ENCODE peak calls at places on chromosomes 16 and 17, in nine cellular contexts. O, A, K, V, L, F, M, G and N are unnamed samples. For H3K36me3, the result is how much of the 10 kb centered on the place peaks cover.

GRCh38 chr16:75908718-75909117 is 182.4 kb upstream of the CPHXL start:
- DNase-seq in O (no peak), M (no peak), V (no peak), F (no peak), G (no peak), K (no peak), L (no peak), A (no peak), N (no peak)

GRCh38 chr16:53372942-53373871 is 61.1 kb upstream of the RBL2 start:
- DNase-seq in V (no peak), F (peak), L (no peak), M (peak), A (no peak), K (peak), O (peak), G (no peak), N (no peak)

GRCh38 chr16:57629516-57630401 is 1.3 kb downstream of the ADGRG1 start:
- DNase-seq in V (no peak), M (no peak), F (no peak), K (no peak), L (no peak), O (no peak), A (no peak), G (no peak), N (no peak)

GRCh38 chr17:19486351-19487008 is 47.2 kb upstream of the SLC47A1 start:
- DNase-seq in K (peak), G (no peak), O (no peak), M (no peak), F (no peak), L (no peak), A (no peak), V (no peak), N (no peak)

GRCh38 chr17:4833941-4834501 is 881 bp downstream of the MINK1 start:
- DNase-seq in K (no peak), O (no peak), M (no peak), G (peak), A (peak), L (no peak), F (no peak), V (peak), N (peak)

GRCh38 chr17:20156196-20157077 is 147.3 kb downstream of the SPECC1 start:
- DNase-seq in L (peak), F (peak), G (peak), V (peak), A (peak), O (peak), M (peak), K (peak), N (peak)

GRCh38 chr17:58352843-58353719 is 1.1 kb upstream of the SUPT4H1 start:
- DNase-seq in A (peak), L (peak), K (peak), O (no peak), M (no peak), G (no peak), F (no peak), V (peak), N (no peak)

GRCh38 chr16:65463652-65464260 is 341.9 kb upstream of the CDH11 start:
- DNase-seq in V (no peak), M (no peak), A (no peak), L (no peak), G (no peak), K (no peak), F (no peak), O (no peak), N (no peak)

GRCh38 chr17:40348562-40349476 is 15.7 kb downstream of the GJD3 start:
- DNase-seq in K (peak), L (no peak), F (no peak), V (no peak), G (no peak), M (no peak), O (peak), A (peak), N (peak)

GRCh38 chr17:37813753-37814152 is 68.9 kb upstream of the HNF1B start:
- DNase-seq in O (no peak), K (no peak), M (no peak), V (no peak), G (peak), F (no peak), A (peak), L (no peak), N (peak)

GRCh38 chr16:78045865-78046581 is 23.7 kb downstream of the CLEC3A start:
- DNase-seq in V (peak), O (peak), F (no peak), G (peak), A (peak), M (no peak), L (peak), K (peak), N (peak)

GRCh38 chr17:49223517-49224197 is 6.9 kb downstream of the PHOSPHO1 start:
- DNase-seq in V (peak), G (no peak), A (no peak), F (peak), O (peak), M (peak), K (peak), L (peak), N (peak)

GRCh38 chr17:77375526-77375916 is 234.8 kb downstream of the SEC14L1 start:
- DNase-seq in M (no peak), K (no peak), V (no peak), G (no peak), L (no peak), A (no peak), O (no peak), F (no peak), N (no peak)

DNA sequence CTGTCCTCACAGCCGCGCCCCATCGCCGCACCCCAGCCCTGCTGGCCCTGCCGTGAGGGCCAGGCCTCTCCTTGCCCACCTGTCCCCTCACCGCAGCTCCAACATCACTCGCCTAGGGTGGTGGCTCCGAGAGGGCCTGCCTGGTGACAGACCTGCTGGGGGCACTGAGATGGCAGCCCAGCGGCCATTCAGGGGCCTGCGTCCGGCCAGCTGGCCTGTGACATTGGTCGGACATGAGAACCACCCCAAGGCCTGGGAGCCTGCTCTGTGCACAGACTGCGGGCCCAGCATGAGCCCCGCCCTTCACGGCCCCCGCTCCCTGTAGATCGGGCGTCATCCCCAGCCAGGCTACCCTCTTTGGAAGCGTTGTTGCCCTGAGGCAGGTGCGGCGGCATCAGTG is 11.8 kb downstream of the NME3 start:
- DNase-seq in K (no peak), L (no peak), O (no peak), A (no peak), G (no peak), V (no peak), F (no peak), M (no peak), N (no peak)
- H3K36me3 ChIP-seq in K (under half), L (under half), O (half or more), A (under half), G (under half), V (under half), F (under half), M (half or more), N (under half)

GRCh38 chr16:8899709-8900317 is 17.7 kb downstream of the LITAFD start:
- DNase-seq in V (no peak), O (no peak), K (peak), M (no peak), G (no peak), L (no peak), A (no peak), F (no peak), N (no peak)
- H3K36me3 ChIP-seq in V (under half), O (half or more), K (under half), M (half or more), G (half or more), L (under half), A (under half), F (half or more), N (half or more)

GRCh38 chr16:83939266-83939856 is 13.7 kb upstream of the OSGIN1 start:
- DNase-seq in L (no peak), V (no peak), A (no peak), O (no peak), K (peak), G (no peak), M (no peak), F (no peak), N (no peak)
- H3K36me3 ChIP-seq in L (under half), V (under half), A (under half), O (under half), K (under half), G (under half), M (under half), F (under half), N (under half)

GRCh38 chr17:6611231-6611630 is 29.3 kb downstream of the KIAA0753 start:
- DNase-seq in V (no peak), A (no peak), F (no peak), M (no peak), K (no peak), O (no peak), G (no peak), L (no peak), N (no peak)

GRCh38 chr17:6605142-6605541 is 35.4 kb downstream of the KIAA0753 start:
- DNase-seq in G (no peak), L (no peak), M (no peak), V (no peak), A (no peak), F (no peak), K (no peak), O (no peak), N (no peak)

GRCh38 chr17:6610011-6610410 is 30.5 kb downstream of the KIAA0753 start:
- DNase-seq in G (peak), A (peak), F (no peak), O (no peak), L (no peak), K (no peak), V (no peak), M (no peak), N (no peak)

GRCh38 chr17:6603746-6604325 is 36.7 kb downstream of the KIAA0753 start:
- DNase-seq in F (no peak), V (peak), O (peak), G (no peak), K (no peak), L (no peak), A (no peak), M (no peak), N (no peak)

DNA sequence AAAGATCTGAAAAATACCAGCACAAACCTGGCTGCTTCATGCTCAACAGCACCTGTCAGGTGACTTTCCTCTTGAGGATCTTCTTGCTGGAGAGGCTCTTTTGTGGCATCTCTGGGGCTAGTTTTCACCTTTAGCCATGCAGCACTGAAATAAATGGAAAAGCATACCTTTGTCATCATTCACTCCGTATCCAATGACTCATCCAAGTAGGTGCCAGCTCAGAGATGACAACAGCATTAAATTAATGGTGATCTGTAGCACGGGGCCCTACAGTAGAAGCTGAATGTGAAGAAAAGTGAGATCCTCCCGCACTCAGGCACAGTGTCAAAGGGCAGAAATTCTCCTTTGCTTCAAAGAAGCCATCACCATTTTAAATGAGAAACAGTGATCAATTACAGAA is 32.2 kb downstream of the KIAA0753 start:
- DNase-seq in O (no peak), A (peak), L (no peak), M (no peak), K (no peak), V (no peak), G (peak), F (no peak), N (no peak)
- H3K36me3 ChIP-seq in O (half or more), A (under half), L (under half), M (half or more), K (under half), V (under half), G (under half), F (under half), N (under half)

GRCh38 chr17:15914400-15915165 is 30.3 kb upstream of the ADORA2B start:
- DNase-seq in F (no peak), O (peak), K (no peak), G (peak), V (no peak), M (no peak), L (no peak), A (peak), N (peak)
- H3K36me3 ChIP-seq in F (under half), O (under half), K (under half), G (under half), V (under half), M (under half), L (under half), A (under half), N (under half)

GRCh38 chr17:62690168-62690897 is 62.9 kb downstream of the MRC2 start:
- DNase-seq in O (no peak), V (no peak), A (no peak), K (no peak), M (no peak), F (no peak), L (no peak), G (no peak), N (no peak)
- H3K36me3 ChIP-seq in O (under half), V (under half), A (under half), K (under half), M (under half), F (under half), L (under half), G (under half), N (under half)

DNA sequence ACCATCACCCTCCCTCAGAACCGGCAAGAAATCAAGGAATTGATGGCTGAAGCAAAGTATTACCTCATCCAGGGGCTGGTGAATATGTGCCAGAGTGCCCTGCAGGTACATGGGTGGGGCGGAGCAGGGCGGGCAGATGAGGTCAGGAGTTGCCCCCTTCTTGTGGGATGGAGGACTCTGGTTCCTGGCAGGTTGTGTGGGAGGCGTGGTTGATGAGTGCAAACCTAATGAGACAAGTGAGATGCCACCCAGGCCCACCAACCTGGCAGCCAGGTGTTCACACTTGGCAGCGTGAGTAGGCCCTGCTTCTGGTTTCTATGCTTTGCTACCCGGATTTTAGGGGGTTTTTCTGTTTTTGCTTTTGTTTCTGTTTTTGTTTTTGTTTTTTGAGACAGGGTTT is 4.8 kb downstream of the TNFAIP1 start:
- DNase-seq in K (no peak), G (no peak), A (no peak), M (no peak), V (no peak), F (no peak), O (no peak), L (no peak), N (no peak)
- H3K36me3 ChIP-seq in K (under half), G (under half), A (under half), M (half or more), V (under half), F (under half), O (half or more), L (under half), N (half or more)

GRCh38 chr17:59669411-59669810 is 37.8 kb downstream of the PTRH2 start:
- DNase-seq in G (no peak), V (no peak), K (no peak), M (no peak), L (no peak), O (no peak), F (no peak), A (no peak), N (no peak)
- H3K36me3 ChIP-seq in G (half or more), V (under half), K (under half), M (half or more), L (under half), O (half or more), F (half or more), A (under half), N (half or more)

GRCh38 chr17:17815436-17816200 is 21.2 kb downstream of the SREBF1 start:
- DNase-seq in M (no peak), V (no peak), G (no peak), F (no peak), K (no peak), L (no peak), O (no peak), A (no peak), N (no peak)

GRCh38 chr17:17817552-17817947 is 19.2 kb downstream of the SREBF1 start:
- DNase-seq in L (no peak), M (no peak), K (no peak), F (no peak), G (no peak), V (no peak), A (no peak), O (no peak), N (no peak)

GRCh38 chr17:17816240-17816814 is 20.5 kb downstream of the SREBF1 start:
- DNase-seq in L (no peak), O (no peak), V (no peak), G (no peak), M (no peak), A (no peak), K (no peak), F (no peak), N (no peak)

GRCh38 chr17:17818088-17818526 is 18.7 kb downstream of the SREBF1 start:
- DNase-seq in G (no peak), K (no peak), V (no peak), O (no peak), A (peak), M (no peak), L (no peak), F (no peak), N (peak)

DNA sequence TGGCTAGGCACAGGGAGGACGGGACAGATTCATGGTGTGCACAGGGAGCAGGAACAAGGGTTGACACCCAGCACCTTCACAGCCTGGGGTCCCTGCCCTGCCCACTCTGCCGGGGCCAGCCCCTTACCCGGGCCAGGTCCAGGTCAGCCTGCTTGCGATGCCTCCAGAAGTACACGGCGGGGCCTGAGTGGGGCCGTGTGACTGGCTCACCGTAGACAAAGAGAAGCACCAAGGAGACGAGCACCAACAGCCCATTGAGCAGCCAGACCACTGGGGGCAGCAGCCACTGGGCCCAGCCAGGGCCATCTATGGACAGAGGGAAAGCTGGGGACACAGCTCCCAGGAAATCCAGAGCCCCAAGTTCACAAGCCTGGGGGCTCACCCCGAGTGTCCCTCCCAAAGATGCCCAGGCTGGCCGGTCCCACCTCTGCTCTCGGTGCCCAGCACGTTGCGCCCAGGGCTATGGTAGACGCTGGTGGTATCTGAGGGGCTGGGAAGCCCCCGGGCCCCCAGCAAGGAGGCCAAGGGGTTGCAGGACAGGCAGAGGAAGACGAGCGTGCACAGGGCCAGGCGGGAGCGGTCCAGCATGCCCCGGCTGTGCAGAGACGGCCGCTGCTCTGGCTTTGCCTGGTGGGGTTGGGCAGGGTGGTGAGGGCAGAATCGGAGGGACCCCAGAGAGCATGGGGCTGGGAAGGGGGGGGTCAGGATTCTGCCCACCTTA is 19.8 kb downstream of the SREBF1 start:
- DNase-seq in K (no peak), G (no peak), F (no peak), A (no peak), O (no peak), M (no peak), V (no peak), L (no peak), N (no peak)
- H3K36me3 ChIP-seq in K (under half), G (under half), F (under half), A (half or more), O (half or more), M (half or more), V (under half), L (under half), N (under half)

DNA sequence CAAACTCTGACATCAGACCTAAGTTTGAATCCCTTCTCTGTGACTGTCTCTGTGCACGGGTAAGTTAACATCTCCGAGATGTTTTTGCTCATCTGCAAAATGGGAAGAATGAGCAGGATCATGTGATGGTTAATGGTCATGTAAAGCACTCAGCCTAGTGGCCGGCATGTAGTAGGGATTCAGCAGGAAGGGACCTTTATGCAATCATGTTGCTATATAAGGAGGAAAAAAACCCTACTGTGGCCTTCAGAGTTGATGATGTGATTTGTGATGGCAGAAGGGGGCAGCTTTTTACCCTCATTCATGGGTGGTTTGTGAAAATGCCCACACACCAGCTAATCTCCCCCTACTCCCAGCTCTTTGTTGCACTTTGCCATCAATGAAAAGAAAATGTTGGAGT is 24.1 kb downstream of the CLEC16A start:
- DNase-seq in O (no peak), L (no peak), F (no peak), A (no peak), G (no peak), M (no peak), V (no peak), K (no peak), N (no peak)
- H3K36me3 ChIP-seq in O (half or more), L (under half), F (under half), A (under half), G (under half), M (under half), V (under half), K (under half), N (under half)